ENCODE peak calls at places on chromosomes 3 and 15, in six cellular contexts. O is suprapubic skin, S is NCI-H460, K is H9, A is GM12865, W is AG09319. Q is an unnamed sample.

GRCh38 chr3:33074217-33075067 is 22.5 kb downstream of the GLB1 start:
- DNase-seq in O (no peak), S (peak), K (peak), A (peak), W (peak), Q (peak)

GRCh38 chr3:13872451-13872850 is 7.4 kb downstream of the WNT7A start:
- DNase-seq in O (no peak), S (no peak), K (no peak), A (no peak), W (no peak), Q (no peak)

GRCh38 chr15:69762373-69763148 is 309.9 kb downstream of the RPLP1 start:
- DNase-seq in O (no peak), S (no peak), K (peak), A (no peak), W (no peak), Q (peak)

GRCh38 chr15:66586155-66586976 is 20.6 kb upstream of the LCTL start:
- DNase-seq in O (no peak), S (no peak), K (no peak), A (no peak), W (no peak), Q (no peak)

GRCh38 chr15:76204916-76205460 is 106.3 kb downstream of the ETFA start:
- DNase-seq in O (peak), S (no peak), K (no peak), A (no peak), W (no peak), Q (no peak)

GRCh38 chr3:177917234-177917861 is 618.9 kb upstream of the KCNMB2 start:
- DNase-seq in O (no peak), S (no peak), K (no peak), A (no peak), W (no peak), Q (no peak)

GRCh38 chr15:53833134-53833624 is 73.7 kb upstream of the WDR72 start:
- DNase-seq in O (no peak), S (no peak), K (no peak), A (no peak), W (no peak), Q (no peak)

GRCh38 chr15:62491642-62492041 is 326.6 kb upstream of the C2CD4B start:
- DNase-seq in O (no peak), S (no peak), K (no peak), A (no peak), W (no peak), Q (no peak)

GRCh38 chr3:53324011-53324544 is 23.3 kb downstream of the DCP1A start:
- DNase-seq in O (no peak), S (no peak), K (no peak), A (no peak), W (no peak), Q (no peak)

GRCh38 chr3:37163262-37164020 is 10.9 kb downstream of the LRRFIP2 start:
- DNase-seq in O (no peak), S (no peak), K (peak), A (peak), W (peak), Q (no peak)

GRCh38 chr3:110881069-110881468 is 190.5 kb upstream of the NECTIN3 start:
- DNase-seq in O (peak), S (no peak), K (peak), A (peak), W (no peak), Q (no peak)

GRCh38 chr15:85036716-85037115 is 55.1 kb downstream of the PDE8A start:
- DNase-seq in O (no peak), S (no peak), K (no peak), A (no peak), W (no peak), Q (no peak)

GRCh38 chr3:63523100-63523499 is 129.4 kb upstream of the SNTN start:
- DNase-seq in O (no peak), S (no peak), K (peak), A (no peak), W (no peak), Q (no peak)

GRCh38 chr15:60585743-60586708 is 107.1 kb upstream of the ICE2 start:
- DNase-seq in O (no peak), S (peak), K (no peak), A (peak), W (peak), Q (peak)

GRCh38 chr3:39079530-39079929 is 27.7 kb downstream of the WDR48 start:
- DNase-seq in O (no peak), S (no peak), K (no peak), A (no peak), W (no peak), Q (no peak)

GRCh38 chr3:27458929-27459328 is 25.3 kb downstream of the SLC4A7 start:
- DNase-seq in O (no peak), S (no peak), K (no peak), A (no peak), W (no peak), Q (no peak)

GRCh38 chr3:42529463-42529862 is 27.0 kb downstream of the VIPR1 start:
- DNase-seq in O (no peak), S (no peak), K (no peak), A (no peak), W (no peak), Q (peak)

GRCh38 chr3:97817965-97818364 is 3.8 kb upstream of the CRYBG3 start:
- DNase-seq in O (no peak), S (no peak), K (no peak), A (no peak), W (no peak), Q (no peak)

GRCh38 chr15:64845183-64845611 is 3.5 kb downstream of the PLEKHO2 start:
- DNase-seq in O (no peak), S (no peak), K (no peak), A (peak), W (no peak), Q (peak)

GRCh38 chr3:16249336-16249735 is 15.4 kb downstream of the DPH3 start:
- DNase-seq in O (no peak), S (no peak), K (peak), A (peak), W (no peak), Q (peak)

GRCh38 chr3:132231633-132232032 is 85.6 kb upstream of the ACP3 start:
- DNase-seq in O (no peak), S (peak), K (no peak), A (no peak), W (no peak), Q (peak)

GRCh38 chr3:123749716-123750115 is 134.4 kb downstream of the MYLK start:
- DNase-seq in O (no peak), S (no peak), K (no peak), A (no peak), W (peak), Q (peak)